ENCODE peak calls at places on chromosomes 2 and 18, in four cellular contexts. K, Y, U and F are unnamed samples.
A peak's percentile ranks its signal among the peaks of the same experiment; 100 is the strongest.

GRCh38 chr2:60413819-60414178 is 139.7 kb downstream of the BCL11A start:
- DNase-seq in K (no peak), Y (no peak), U (no peak), F (no peak)

GRCh38 chr2:237627463-237628321 is at the start of gene LRRFIP1:
- DNase-seq in K (no peak), Y (peak; percentile 20), U (peak; percentile 56), F (peak; percentile 35)

GRCh38 chr2:57516740-57517340 is 529.8 kb upstream of the VRK2 start:
- DNase-seq in K (peak; percentile 41), Y (no peak), U (no peak), F (peak; percentile 1)

GRCh38 chr2:68352651-68353386 is 12.3 kb upstream of the PLEK start:
- DNase-seq in K (no peak), Y (no peak), U (no peak), F (no peak)

GRCh38 chr18:58866261-58867232 is 1.9 kb downstream of the ZNF532 start:
- DNase-seq in K (no peak), Y (no peak), U (no peak), F (no peak)

GRCh38 chr2:159933727-159934049 is 128.7 kb downstream of the PLA2R1 start:
- DNase-seq in K (no peak), Y (no peak), U (peak; percentile 27), F (no peak)

GRCh38 chr18:43486462-43486861 is 209.2 kb upstream of the SYT4 start:
- DNase-seq in K (peak; percentile 1), Y (no peak), U (no peak), F (no peak)

GRCh38 chr2:8658064-8658862 is 23.6 kb upstream of the ID2 start:
- DNase-seq in K (no peak), Y (no peak), U (no peak), F (no peak)

GRCh38 chr2:159211447-159212396 is 74.8 kb downstream of the WDSUB1 start:
- DNase-seq in K (no peak), Y (no peak), U (no peak), F (no peak)

GRCh38 chr2:236086971-236087465 is 81.2 kb downstream of the GBX2 start:
- DNase-seq in K (no peak), Y (no peak), U (no peak), F (no peak)

GRCh38 chr2:232897386-232897970 is 27.4 kb downstream of the SNORC start:
- DNase-seq in K (no peak), Y (no peak), U (no peak), F (no peak)

GRCh38 chr2:11532434-11533055 is 1.3 kb upstream of the GREB1 start:
- DNase-seq in K (no peak), Y (no peak), U (no peak), F (no peak)

GRCh38 chr18:34893239-34893638 is 148.0 kb upstream of the MAPRE2 start:
- DNase-seq in K (no peak), Y (no peak), U (no peak), F (no peak)

DNA sequence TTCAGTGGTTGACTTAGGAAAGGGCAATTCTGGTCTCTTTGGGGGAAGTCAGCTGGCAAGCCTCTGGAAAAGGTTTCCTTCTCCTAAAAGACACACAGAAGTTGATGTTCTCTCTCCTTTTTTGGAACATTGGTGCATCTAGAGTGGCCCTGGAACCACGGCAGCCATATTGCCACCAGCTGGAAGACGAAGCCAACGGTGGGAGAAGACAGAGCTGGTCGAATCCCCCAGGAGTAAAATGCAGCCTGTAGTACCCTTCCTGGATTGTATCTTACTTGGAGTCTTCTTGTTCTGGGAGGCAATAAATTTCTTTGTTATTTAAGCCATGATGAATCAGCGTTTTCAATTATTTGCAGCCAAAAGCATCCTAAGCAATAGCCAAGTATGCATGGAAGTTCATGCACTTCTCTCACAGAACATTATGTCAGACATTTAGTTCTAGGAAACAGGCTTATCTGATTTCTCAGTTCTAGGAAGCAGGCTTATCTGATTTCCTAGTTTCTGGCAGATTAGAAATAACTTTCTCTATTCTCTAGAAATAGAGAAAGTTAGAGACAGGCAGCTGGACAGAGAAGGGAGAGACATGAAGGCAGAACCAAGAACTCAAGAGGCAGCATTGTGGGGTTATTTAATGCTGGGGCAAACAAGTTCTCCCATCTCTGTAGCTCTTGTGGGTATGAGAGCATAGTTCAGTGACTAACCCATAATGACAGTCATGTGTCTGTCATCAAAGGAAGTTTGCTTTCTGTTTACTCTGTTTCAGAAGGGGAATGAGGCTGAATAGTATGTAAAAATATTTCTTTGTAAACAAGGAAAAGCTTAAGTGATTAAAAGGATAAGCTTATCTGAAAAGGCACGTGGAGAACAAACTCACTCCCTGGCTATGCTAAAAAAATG is 40.5 kb upstream of the NABP1 start:
- DNase-seq in K (peak; percentile 39), Y (no peak), U (no peak), F (no peak)
- TF ChIP-seq POLR2A in K (no peak), Y (no peak), U (no peak), F (no peak)

GRCh38 chr18:3592864-3593263 is 142.9 kb downstream of the TGIF1 start:
- DNase-seq in K (no peak), Y (no peak), U (no peak), F (no peak)

GRCh38 chr18:3593381-3593903 is 143.5 kb downstream of the TGIF1 start:
- DNase-seq in K (no peak), Y (no peak), U (no peak), F (no peak)

GRCh38 chr18:3595282-3596273 is 145.6 kb downstream of the TGIF1 start:
- DNase-seq in K (no peak), Y (peak; percentile 44), U (peak; percentile 57), F (no peak)

GRCh38 chr18:3594760-3595241 is 144.8 kb downstream of the TGIF1 start:
- DNase-seq in K (no peak), Y (peak; percentile 47), U (peak; percentile 41), F (no peak)

DNA sequence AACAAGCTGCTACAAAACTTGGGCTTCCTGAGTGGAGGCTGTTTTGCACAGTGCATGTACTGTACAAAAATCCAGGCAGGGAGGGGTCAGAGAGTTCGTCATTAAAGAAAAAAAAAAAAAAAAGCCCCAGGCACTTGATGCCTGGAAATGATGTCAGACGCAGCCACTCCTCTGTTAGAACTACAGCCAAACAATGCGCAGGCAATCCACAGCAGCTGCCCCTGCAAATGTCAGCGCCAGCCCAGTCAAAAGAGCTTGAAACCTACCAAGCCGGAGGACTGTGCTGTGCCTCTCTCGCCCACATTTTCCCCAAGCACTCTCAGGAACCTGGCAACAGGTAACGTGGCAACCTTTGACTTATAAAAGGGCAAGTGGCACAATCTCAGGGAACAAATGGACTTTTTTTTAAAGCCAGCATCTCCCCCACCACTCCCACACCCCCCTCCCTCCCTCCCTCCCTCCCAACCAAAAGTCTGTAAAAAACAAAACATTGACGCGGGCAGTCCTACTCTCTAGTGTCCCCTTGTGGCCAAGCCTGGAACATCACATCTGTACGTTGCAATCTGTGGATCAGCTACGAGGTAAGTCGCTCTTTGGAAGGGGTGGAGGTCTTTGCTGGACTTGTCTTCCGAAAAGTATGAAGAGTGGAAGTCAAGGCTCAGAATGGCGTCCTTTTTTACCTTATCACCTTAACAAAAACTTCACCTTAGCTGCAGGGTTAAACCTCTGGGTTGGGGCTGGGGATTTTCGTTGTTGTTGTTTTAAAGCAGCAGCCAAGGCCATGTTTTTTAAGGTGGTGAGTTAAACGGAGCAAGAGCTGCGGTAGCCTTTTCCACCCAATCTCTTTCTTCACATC is 144.2 kb downstream of the TGIF1 start:
- DNase-seq in K (peak; percentile 95), Y (peak; percentile 92), U (peak; percentile 92), F (peak; percentile 41)
- TF ChIP-seq POLR2AphosphoS5 in K (peak; percentile 82), Y (peak; percentile 95), U (peak; percentile 85), F (peak; percentile 50)

GRCh38 chr2:84970956-84971798 is at the start of gene KCMF1:
- DNase-seq in K (no peak), Y (peak; percentile 83), U (peak; percentile 82), F (peak; percentile 70)

GRCh38 chr2:84969511-84970265 is 1.3 kb upstream of the KCMF1 start:
- DNase-seq in K (no peak), Y (no peak), U (no peak), F (no peak)

GRCh38 chr2:84970266-84970955 is 550 bp upstream of the KCMF1 start:
- DNase-seq in K (no peak), Y (peak; percentile 74), U (peak; percentile 60), F (peak; percentile 56)

GRCh38 chr2:84971799-84972790 is 1.1 kb downstream of the KCMF1 start:
- DNase-seq in K (no peak), Y (peak; percentile 64), U (peak; percentile 38), F (peak; percentile 45)
- TF ChIP-seq POLR2A in K (no peak), Y (no peak), U (peak; percentile 18), F (no peak)

DNA sequence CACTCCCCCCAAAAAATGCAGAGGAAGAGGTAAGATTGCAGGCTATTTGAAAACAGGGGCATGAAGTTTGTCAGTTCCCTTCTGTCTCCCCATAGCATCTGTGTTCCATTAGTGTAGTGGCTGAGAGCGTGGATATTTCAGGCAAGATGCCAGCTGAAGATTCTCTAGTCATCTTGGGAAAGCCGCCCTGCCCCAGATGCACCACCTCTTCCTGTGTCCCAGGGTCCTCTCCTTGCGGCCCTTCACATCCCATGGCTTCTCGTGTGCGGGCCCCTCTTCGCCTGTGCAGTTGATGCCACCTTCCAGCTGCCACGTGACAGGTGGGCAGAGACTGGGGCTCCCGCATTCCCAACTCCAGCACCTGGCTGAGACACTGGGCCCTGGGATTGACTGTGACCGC is 16.1 kb downstream of the TMEM127 start:
- DNase-seq in K (no peak), Y (no peak), U (no peak), F (no peak)
- TF ChIP-seq POLR2AphosphoS5 in K (no peak), Y (no peak), U (no peak), F (no peak)